ENCODE peak calls at places on chromosomes 16 and 17, in four cellular contexts. Z is K562, H is HepG2, Q is GM12878. P is an unnamed sample.

GRCh38 chr17:2690165-2691068 is 21.1 kb downstream of the CLUH start:
- DNase-seq in H (no peak), Z (peak; percentile 10), Q (no peak), P (no peak)

GRCh38 chr17:31559647-31560501 is 168.4 kb downstream of the RAB11FIP4 start:
- DNase-seq in Z (no peak), Q (no peak), H (no peak), P (peak; percentile 34)

GRCh38 chr17:80474231-80474932 is 2.0 kb downstream of the NPTX1 start:
- DNase-seq in Z (peak; percentile 60), H (no peak), Q (no peak), P (no peak)

GRCh38 chr17:77045441-77046041 is 95.2 kb upstream of the SEC14L1 start:
- DNase-seq in Z (no peak), Q (no peak), H (no peak), P (no peak)

GRCh38 chr16:67968440-67969285 is at the start of gene SLC12A4:
- DNase-seq in Z (peak; percentile 99), Q (no peak), H (peak; percentile 86), P (peak; percentile 78)

GRCh38 chr16:53007095-53007494 is 45.6 kb downstream of the CHD9NB start:
- DNase-seq in H (no peak), Z (no peak), Q (no peak), P (peak; percentile 20)

GRCh38 chr17:59846391-59847165 is 46.2 kb downstream of the TUBD1 start:
- DNase-seq in Q (peak; percentile 91), H (peak; percentile 99), Z (no peak), P (no peak)

GRCh38 chr16:2761472-2761871 is 9.0 kb downstream of the SRRM2 start:
- DNase-seq in Z (no peak), H (no peak), Q (no peak), P (no peak)

GRCh38 chr17:50562266-50563094 is 2.0 kb downstream of the CACNA1G start:
- DNase-seq in Q (no peak), H (no peak), Z (no peak), P (peak; percentile 40)

GRCh38 chr17:65498831-65499230 is 62.6 kb downstream of the AXIN2 start:
- DNase-seq in Z (no peak), Q (no peak), H (no peak), P (no peak)

GRCh38 chr17:7951143-7951792 is 19.3 kb downstream of the CNTROB start:
- DNase-seq in Z (no peak), Q (peak; percentile 45), H (no peak), P (no peak)

GRCh38 chr17:8698142-8699050 is 46.2 kb downstream of the CCDC42 start:
- DNase-seq in Z (peak; percentile 44), H (no peak), Q (no peak), P (no peak)

GRCh38 chr17:79707931-79708891 is 22.5 kb upstream of the ENPP7 start:
- DNase-seq in H (peak; percentile 43), Z (peak; percentile 66), Q (no peak), P (peak; percentile 79)

GRCh38 chr16:4506450-4506849 is 30.3 kb downstream of the HMOX2 start:
- DNase-seq in Z (peak; percentile 58), H (peak; percentile 59), Q (peak; percentile 39), P (peak; percentile 51)

GRCh38 chr16:83890359-83890758 is 8.6 kb upstream of the MLYCD start:
- DNase-seq in Z (no peak), H (no peak), Q (no peak), P (no peak)

GRCh38 chr17:48812001-48812400 is 5.0 kb downstream of the TTLL6 start:
- DNase-seq in H (no peak), Z (no peak), Q (no peak), P (no peak)
- TF ChIP-seq TCF7 in H (no peak), Z (no peak), Q (no peak), P (no peak)

DNA sequence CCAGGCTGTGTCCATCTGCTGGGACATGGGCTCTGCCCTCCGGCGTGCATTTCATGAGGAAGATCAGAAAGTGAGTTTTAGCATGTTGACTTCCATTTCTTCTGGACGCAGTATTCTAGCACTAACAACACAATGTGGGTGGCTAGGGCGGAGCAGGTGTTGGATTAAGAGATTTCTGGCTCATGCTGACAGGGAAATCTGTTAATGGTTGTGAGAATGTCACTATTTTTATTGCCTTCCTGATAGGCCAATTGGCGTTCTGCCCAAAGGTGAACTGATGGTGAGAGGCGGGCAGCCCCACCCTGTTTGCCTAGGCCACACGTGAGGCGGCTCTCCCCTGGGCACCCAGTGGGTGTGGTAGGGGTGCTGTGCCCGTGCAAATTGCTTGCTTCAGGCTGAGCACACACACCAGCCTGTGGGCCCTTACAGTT is 30.8 kb downstream of the PGS1 start:
- DNase-seq in Z (no peak), Q (no peak), H (no peak), P (no peak)
- TF ChIP-seq TCF7 in Z (no peak), Q (no peak), H (no peak), P (no peak)

GRCh38 chr16:57023541-57024249 is 34.3 kb downstream of the NLRC5 start:
- DNase-seq in Q (no peak), H (no peak), Z (no peak), P (no peak)
- TF ChIP-seq TCF7 in Q (no peak), H (no peak), Z (no peak), P (no peak)

GRCh38 chr17:46915596-46915995 is 7.4 kb upstream of the GOSR2 start:
- DNase-seq in Z (no peak), H (no peak), Q (no peak), P (no peak)
- TF ChIP-seq TCF7 in Z (no peak), H (no peak), Q (no peak), P (no peak)

GRCh38 chr16:675884-676564 is 553 bp downstream of the RHBDL1 start:
- DNase-seq in Q (no peak), Z (no peak), H (no peak), P (no peak)

GRCh38 chr16:674968-675883 is at the start of gene RHBDL1:
- DNase-seq in H (peak; percentile 26), Q (no peak), Z (peak; percentile 53), P (peak; percentile 60)

GRCh38 chr16:677306-678190 is 2.1 kb downstream of the RHBDL1 start:
- DNase-seq in Z (no peak), H (no peak), Q (no peak), P (peak; percentile 74)

GRCh38 chr16:678209-678857 is 1.9 kb upstream of the STUB1 start:
- DNase-seq in Z (no peak), H (no peak), Q (no peak), P (no peak)

GRCh38 chr16:676565-677297 is 1.3 kb downstream of the RHBDL1 start:
- DNase-seq in Z (no peak), H (no peak), Q (no peak), P (no peak)
- TF ChIP-seq TCF7 in Z (no peak), H (no peak), Q (no peak), P (no peak)

DNA sequence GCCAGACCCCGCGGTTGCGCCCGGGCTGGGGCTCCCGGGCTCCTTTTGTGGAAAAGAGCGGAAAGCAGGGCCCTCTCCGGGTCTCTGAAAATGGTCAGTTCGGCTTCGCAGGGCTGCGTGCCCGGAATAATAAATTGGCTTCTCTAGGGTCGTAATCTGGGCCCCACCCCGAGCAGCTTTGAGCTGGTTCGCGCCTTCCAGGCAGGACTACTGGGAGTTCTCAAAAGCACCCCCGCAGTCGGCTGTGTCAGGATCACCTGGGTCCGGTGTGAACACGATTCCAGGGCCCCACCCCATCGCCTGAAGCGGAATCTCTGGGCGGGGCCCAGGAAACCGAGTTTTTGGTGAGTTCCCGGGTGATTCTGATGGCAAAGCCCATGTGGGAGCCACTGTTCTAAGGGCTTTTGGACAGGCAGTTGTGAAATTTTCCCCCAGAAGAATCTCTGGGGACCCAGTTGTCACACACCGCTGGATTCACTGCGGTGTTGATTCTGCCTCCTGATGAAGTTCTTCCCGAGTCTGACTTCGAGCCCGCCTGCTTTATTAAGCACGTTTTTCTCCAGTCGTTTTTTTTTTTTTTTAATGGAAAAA is 77.0 kb downstream of the MRC2 start:
- DNase-seq in H (no peak), Q (no peak), Z (peak; percentile 43), P (peak; percentile 61)
- TF ChIP-seq TCF7 in H (no peak), Q (no peak), Z (no peak), P (no peak)

GRCh38 chr16:66603537-66604375 is 748 bp upstream of the CMTM3 start:
- DNase-seq in H (peak; percentile 57), Z (peak; percentile 77), Q (no peak), P (peak; percentile 74)
- TF ChIP-seq TCF7 in H (no peak), Z (no peak), Q (no peak), P (no peak)

GRCh38 chr17:67663445-67663844 is 54.3 kb upstream of the NOL11 start:
- DNase-seq in H (no peak), Q (no peak), Z (no peak), P (no peak)
- TF ChIP-seq TCF7 in H (no peak), Q (no peak), Z (no peak), P (no peak)

GRCh38 chr17:57086069-57086930 is 1.3 kb downstream of the AKAP1 start:
- DNase-seq in Q (no peak), Z (peak; percentile 43), H (peak; percentile 88), P (peak; percentile 36)
- TF ChIP-seq TCF7 in Q (no peak), Z (no peak), H (peak; percentile 38), P (no peak)

GRCh38 chr17:16938496-16939270 is 33.2 kb downstream of the TNFRSF13B start:
- DNase-seq in Z (no peak), H (no peak), Q (no peak), P (peak; percentile 7)

GRCh38 chr17:16936536-16937310 is 35.2 kb downstream of the TNFRSF13B start:
- DNase-seq in Z (no peak), Q (no peak), H (no peak), P (peak; percentile 3)

GRCh38 chr17:16935786-16936185 is 36.1 kb downstream of the TNFRSF13B start:
- DNase-seq in Z (no peak), H (no peak), Q (no peak), P (peak; percentile 4)

GRCh38 chr17:16938031-16938430 is 33.9 kb downstream of the TNFRSF13B start:
- DNase-seq in H (no peak), Z (no peak), Q (no peak), P (peak; percentile 2)

DNA sequence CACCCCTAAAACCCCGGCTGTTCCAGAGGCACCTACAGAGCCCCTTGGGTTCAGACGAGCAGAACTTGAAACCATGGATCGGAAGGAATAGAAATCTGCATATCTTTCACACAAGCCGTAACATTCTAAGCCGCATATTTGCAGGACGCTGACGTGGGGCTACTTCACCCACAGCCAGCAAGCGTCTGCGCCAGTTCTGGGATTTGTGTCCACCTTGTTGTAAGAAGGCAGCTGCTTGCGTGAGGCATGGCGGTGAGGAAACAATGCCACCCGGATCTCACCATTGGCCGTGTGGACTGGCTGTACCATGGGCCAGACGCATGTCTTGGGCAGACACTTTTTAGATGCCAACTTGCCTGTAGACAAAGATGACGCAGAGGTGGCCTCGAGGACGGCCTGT is 34.5 kb downstream of the TNFRSF13B start:
- DNase-seq in Z (no peak), Q (no peak), H (no peak), P (peak; percentile 1)
- TF ChIP-seq TCF7 in Z (no peak), Q (no peak), H (no peak), P (no peak)

P was measured in WTC11.